ENCODE peak calls at places on chromosomes 16 and 17, in five cellular contexts. Z is A549; Q is dorsolateral prefrontal cortex; F is AG10803; K is effector CD4-positive, alpha-beta T cell. A is an unnamed sample.

GRCh38 chr17:5644065-5644464 is 59.8 kb upstream of the NLRP1 start:
- DNase-seq in K (no peak), Q (no peak), F (no peak), Z (no peak), A (no peak)

GRCh38 chr17:79844869-79845600 is 5.8 kb upstream of the CBX4 start:
- DNase-seq in K (no peak), Z (peak; percentile 58), F (no peak), Q (no peak), A (no peak)

GRCh38 chr17:1122681-1123396 is 56.9 kb downstream of the ABR start:
- DNase-seq in K (peak; percentile 76), Q (peak; percentile 64), Z (peak; percentile 71), F (peak; percentile 47), A (no peak)

GRCh38 chr17:64212122-64212521 is 50.9 kb downstream of the TEX2 start:
- DNase-seq in Q (no peak), F (peak; percentile 76), Z (no peak), K (no peak), A (no peak)

GRCh38 chr16:3587547-3588110 is 10.4 kb upstream of the NLRC3 start:
- DNase-seq in Q (no peak), F (no peak), K (no peak), Z (no peak), A (no peak)

GRCh38 chr17:29124931-29125270 is 55.3 kb downstream of the MYO18A start:
- DNase-seq in Q (no peak), Z (no peak), F (no peak), K (no peak), A (no peak)

GRCh38 chr17:83096401-83097220 is 17.2 kb downstream of the METRNL start:
- DNase-seq in K (no peak), F (no peak), Z (no peak), Q (no peak), A (no peak)

GRCh38 chr17:76495663-76496400 is 5.4 kb downstream of the RHBDF2 start:
- DNase-seq in Z (no peak), Q (no peak), F (no peak), K (no peak), A (no peak)

GRCh38 chr17:78884148-78884870 is 18.7 kb downstream of the CEP295NL start:
- DNase-seq in F (no peak), Z (no peak), Q (peak; percentile 71), K (no peak), A (no peak)

GRCh38 chr16:22296225-22297113 is 740 bp upstream of the POLR3E start:
- DNase-seq in F (no peak), Z (no peak), Q (no peak), K (no peak), A (no peak)

GRCh38 chr16:85644093-85644712 is 31.1 kb downstream of the GSE1 start:
- DNase-seq in Q (no peak), K (no peak), Z (no peak), F (no peak), A (no peak)

GRCh38 chr16:3651461-3652372 is 2.8 kb upstream of the DNASE1 start:
- DNase-seq in Q (no peak), K (no peak), F (no peak), Z (no peak), A (no peak)

GRCh38 chr17:71063127-71063526 is 893.8 kb downstream of the KCNJ2 start:
- DNase-seq in F (no peak), Q (no peak), K (no peak), Z (no peak), A (no peak)

GRCh38 chr16:75420987-75421819 is 12.1 kb downstream of the CFDP1 start:
- DNase-seq in F (peak; percentile 51), Q (peak; percentile 14), Z (peak; percentile 45), K (no peak), A (no peak)

A was measured in cortex of kidney.